ENCODE peak calls at places on chromosomes 6 and 20, in eight cellular contexts. J, A, O, R, T, V, Q and Z are unnamed samples.
A peak's percentile ranks its signal among the peaks of the same experiment; 100 is the strongest.

GRCh38 chr6:3085074-3085473 is 16.8 kb downstream of the RIPK1 start:
- DNase-seq in J (no peak), A (no peak), O (no peak), R (no peak), T (no peak), V (no peak), Q (no peak), Z (no peak)

GRCh38 chr20:20367681-20368413 is at the start of gene INSM1:
- DNase-seq in J (no peak), A (no peak), O (no peak), R (no peak), T (no peak), V (no peak), Q (no peak), Z (no peak)

GRCh38 chr6:136344420-136344819 is 54.8 kb upstream of the BCLAF1 start:
- DNase-seq in J (no peak), A (no peak), O (no peak), R (no peak), T (no peak), V (no peak), Q (no peak), Z (no peak)

GRCh38 chr20:62040381-62040922 is 25.2 kb downstream of the TAF4 start:
- DNase-seq in J (no peak), A (no peak), O (no peak), R (no peak), T (peak; percentile 31), V (no peak), Q (no peak), Z (no peak)

GRCh38 chr6:166307082-166307980 is 861 bp downstream of the PRR18 start:
- DNase-seq in J (no peak), A (no peak), O (no peak), R (no peak), T (peak; percentile 75), V (no peak), Q (no peak), Z (no peak)

GRCh38 chr6:168884050-168884645 is 369.5 kb downstream of the THBS2 start:
- DNase-seq in J (no peak), A (no peak), O (no peak), R (no peak), T (peak; percentile 61), V (no peak), Q (no peak), Z (no peak)

GRCh38 chr6:23180504-23181293 is 611.3 kb downstream of the HDGFL1 start:
- DNase-seq in J (peak; percentile 53), A (peak; percentile 45), O (peak; percentile 30), R (no peak), T (peak; percentile 71), V (peak; percentile 8), Q (no peak), Z (no peak)

GRCh38 chr6:148509789-148510581 is 167.3 kb downstream of the SASH1 start:
- DNase-seq in J (no peak), A (no peak), O (no peak), R (no peak), T (no peak), V (peak; percentile 59), Q (no peak), Z (peak; percentile 26)

GRCh38 chr6:156689656-156690055 is 87.5 kb upstream of the ARID1B start:
- DNase-seq in J (no peak), A (no peak), O (no peak), R (no peak), T (no peak), V (no peak), Q (no peak), Z (no peak)

GRCh38 chr6:156687875-156688549 is 89.2 kb upstream of the ARID1B start:
- DNase-seq in J (peak; percentile 29), A (no peak), O (peak; percentile 34), R (no peak), T (no peak), V (peak; percentile 35), Q (peak; percentile 10), Z (peak; percentile 18)

GRCh38 chr6:156685823-156686428 is 91.3 kb upstream of the ARID1B start:
- DNase-seq in J (no peak), A (no peak), O (no peak), R (no peak), T (no peak), V (no peak), Q (no peak), Z (no peak)

GRCh38 chr6:156686429-156686939 is 90.7 kb upstream of the ARID1B start:
- DNase-seq in J (peak; percentile 37), A (peak; percentile 28), O (peak; percentile 53), R (no peak), T (no peak), V (peak; percentile 51), Q (no peak), Z (peak; percentile 35)

DNA sequence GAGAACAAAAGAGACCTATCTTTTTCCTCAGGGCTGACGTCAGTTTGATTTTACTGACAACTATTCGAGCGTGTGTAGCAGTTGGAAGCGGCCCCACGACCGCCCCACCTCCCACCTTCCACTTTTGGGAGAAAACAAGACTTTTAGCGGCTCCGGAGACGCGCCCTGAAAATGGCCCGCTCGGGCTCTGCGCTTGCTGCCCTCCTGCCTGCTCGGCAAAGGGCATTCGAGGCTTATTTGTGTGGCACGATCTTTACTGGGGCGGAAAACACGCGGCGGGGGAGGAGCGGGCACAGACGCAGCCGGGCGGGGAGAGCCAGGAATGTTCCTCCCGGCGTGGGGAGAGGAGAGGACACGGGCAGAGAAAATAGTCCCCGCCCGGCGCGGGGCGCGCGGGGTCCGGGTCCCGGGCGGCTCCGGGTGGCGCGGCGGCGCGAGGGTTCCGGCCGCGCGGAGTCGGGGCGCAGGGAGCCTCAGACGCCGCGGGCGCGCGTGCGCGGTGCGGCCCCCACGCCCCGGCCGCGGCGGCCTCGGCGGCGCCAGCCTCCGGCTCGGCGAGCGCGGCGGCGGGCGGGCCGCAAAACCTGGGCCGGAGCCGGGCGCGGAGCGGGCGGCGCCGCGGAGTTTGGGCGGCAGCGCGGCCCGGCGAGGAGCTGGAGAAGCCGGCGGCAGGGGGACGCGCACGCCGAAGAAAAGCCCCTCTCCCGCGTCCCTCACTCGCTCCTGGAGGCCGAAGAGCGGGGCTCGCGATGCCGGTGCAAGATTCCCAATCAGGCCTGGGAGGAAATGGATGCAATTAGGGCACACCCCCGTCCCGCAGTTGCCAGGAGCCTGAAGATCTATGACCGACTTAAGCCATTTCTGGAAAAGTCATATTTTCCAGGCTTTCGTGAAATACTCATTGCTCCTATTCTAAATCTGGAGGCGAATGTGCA is 90.0 kb upstream of the ARID1B start:
- DNase-seq in J (peak; percentile 91), A (peak; percentile 90), O (peak; percentile 91), R (peak; percentile 40), T (peak; percentile 95), V (peak; percentile 90), Q (peak; percentile 40), Z (peak; percentile 79)
- TF ChIP-seq POLR2A in J (no peak), A (peak; percentile 73), O (peak; percentile 96), R (no peak), T (peak; percentile 63), V (peak; percentile 93), Q (peak; percentile 39), Z (peak; percentile 71)

DNA sequence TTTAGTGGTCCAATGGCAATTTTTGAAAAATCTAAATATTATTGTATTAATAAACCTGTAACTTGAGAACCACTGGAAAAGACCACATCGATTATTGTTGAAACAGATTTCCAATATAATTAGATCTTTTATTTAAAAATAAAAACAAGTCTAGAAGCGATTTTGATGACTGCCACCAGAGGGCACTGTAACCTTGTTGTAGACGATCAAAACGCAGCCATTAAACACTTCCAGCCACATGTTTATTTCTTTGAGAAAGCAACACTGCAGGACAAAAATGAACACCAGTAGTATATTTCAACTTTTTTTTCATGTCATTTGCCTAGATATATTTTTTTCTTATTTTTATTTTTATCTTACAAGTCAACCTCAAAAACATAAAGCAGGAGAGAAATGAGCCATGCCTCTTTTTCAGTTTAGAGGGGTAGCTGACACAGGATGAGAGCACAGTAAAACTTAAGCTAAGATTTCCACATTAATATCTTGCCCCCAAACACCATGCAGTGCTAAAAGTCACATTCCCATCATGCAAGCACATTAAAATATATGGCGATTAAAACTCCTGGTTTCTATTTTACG is 115.4 kb downstream of the OPRM1 start:
- DNase-seq in J (peak; percentile 78), A (peak; percentile 73), O (peak; percentile 67), R (no peak), T (no peak), V (peak; percentile 65), Q (peak; percentile 62), Z (no peak)
- TF ChIP-seq POLR2A in J (no peak), A (no peak), O (no peak), R (no peak), T (no peak), V (no peak), Q (no peak), Z (no peak)

GRCh38 chr6:119133400-119133799 is 54.9 kb upstream of the FAM184A start:
- DNase-seq in J (no peak), A (no peak), O (no peak), R (no peak), T (no peak), V (no peak), Q (no peak), Z (no peak)

GRCh38 chr6:119134752-119135151 is 56.3 kb upstream of the FAM184A start:
- DNase-seq in J (no peak), A (no peak), O (no peak), R (no peak), T (no peak), V (no peak), Q (no peak), Z (no peak)

GRCh38 chr6:119140471-119141165 is 62.2 kb upstream of the FAM184A start:
- DNase-seq in J (no peak), A (no peak), O (no peak), R (no peak), T (no peak), V (no peak), Q (no peak), Z (no peak)

GRCh38 chr6:119138906-119139541 is 60.6 kb upstream of the FAM184A start:
- DNase-seq in J (no peak), A (no peak), O (no peak), R (no peak), T (no peak), V (no peak), Q (no peak), Z (no peak)

DNA sequence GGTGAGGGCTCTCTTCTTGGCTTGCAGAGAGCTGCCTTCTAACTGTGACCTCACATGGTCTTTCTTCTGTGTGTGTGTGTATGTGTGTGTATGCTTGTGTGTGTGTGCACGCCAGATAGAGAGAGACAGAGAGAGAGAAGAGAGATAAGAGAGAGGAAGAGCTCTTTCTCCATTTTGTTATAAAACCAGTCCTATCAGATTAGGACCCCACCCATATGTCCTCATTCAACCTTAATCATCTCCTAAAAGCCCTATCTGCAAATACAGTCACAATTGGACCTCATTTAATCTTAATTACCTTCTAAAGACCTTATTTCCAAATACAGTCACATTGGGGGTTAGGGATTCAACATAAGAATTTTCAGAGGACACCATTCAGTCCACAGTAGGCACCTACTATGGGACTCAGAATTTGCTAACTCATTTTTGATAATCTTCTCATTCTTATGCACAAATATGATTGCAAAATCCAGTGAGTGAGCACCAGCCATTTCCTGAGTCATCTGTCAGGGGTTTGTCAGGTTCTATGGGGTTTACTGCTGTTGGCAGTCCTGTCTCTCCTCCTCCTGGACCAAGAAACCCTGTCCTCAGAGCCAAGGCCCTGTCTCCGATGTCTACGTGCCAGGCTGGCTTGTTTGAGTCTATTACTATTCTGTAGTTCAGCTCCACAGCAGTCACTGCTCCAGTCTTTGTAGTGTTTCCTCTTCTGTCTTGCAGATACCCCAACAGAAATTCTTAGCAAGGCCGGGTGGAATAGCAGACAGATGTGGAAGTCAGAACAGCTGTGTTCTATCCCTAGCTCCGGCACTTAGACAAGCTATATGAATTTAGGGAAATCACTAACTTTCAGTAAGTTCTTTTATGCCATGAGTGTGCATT is 59.0 kb upstream of the FAM184A start:
- DNase-seq in J (no peak), A (no peak), O (no peak), R (no peak), T (no peak), V (no peak), Q (no peak), Z (no peak)
- TF ChIP-seq POLR2A in J (no peak), A (no peak), O (no peak), R (no peak), T (no peak), V (no peak), Q (no peak), Z (no peak)

DNA sequence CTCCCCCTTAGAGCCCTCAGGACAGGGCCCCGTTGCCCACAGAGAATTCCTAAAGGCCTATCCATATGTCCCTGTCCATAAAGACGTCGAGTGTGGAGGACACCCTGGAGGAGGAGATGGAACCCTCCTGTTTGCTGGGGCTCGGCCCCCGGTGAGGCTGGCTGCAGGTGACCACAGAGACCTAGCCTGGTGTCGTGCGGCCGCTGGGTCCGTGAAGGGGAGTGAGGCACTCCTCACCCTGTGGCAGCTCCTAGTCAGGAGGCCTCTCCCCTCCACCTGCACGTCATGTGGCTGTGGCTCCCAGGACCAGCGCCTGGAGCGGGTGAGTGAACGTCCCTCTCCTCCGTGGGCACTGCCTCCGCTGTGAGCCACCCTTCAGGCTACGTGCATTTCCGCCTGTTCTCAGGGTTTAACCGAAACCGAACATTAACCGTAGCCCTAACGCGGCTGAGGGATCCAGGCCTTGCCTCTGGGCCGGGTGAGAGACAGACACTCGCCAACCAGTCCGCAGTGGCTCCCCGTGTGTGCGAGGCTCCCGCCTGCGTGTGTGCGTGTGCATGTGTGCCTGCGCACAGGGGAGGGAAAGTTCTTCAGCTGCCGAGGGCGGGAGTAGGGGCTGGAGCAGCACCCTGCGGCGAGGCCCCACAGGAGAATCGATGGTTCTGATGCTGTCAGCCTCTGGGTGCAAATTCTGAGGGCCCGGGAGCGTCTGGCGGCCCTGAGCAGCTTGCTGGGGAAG is 5.9 kb upstream of the TCEA2 start:
- DNase-seq in J (no peak), A (no peak), O (no peak), R (no peak), T (peak; percentile 83), V (no peak), Q (no peak), Z (no peak)
- TF ChIP-seq POLR2A in J (no peak), A (no peak), O (peak; percentile 8), R (no peak), T (no peak), V (no peak), Q (no peak), Z (no peak)